ENCODE peak calls at places on chromosomes 4 and X, in nine cellular contexts. A, L, Y, I, R, U, W, D and Z are unnamed samples.

GRCh38 chr4:135240796-135241195 is 1039.2 kb upstream of the PABPC4L start:
- DNase-seq in A (no peak), L (no peak), Y (no peak), I (no peak), R (no peak), U (no peak), W (no peak), D (no peak), Z (no peak)

GRCh38 chr4:42302348-42302747 is 94.9 kb upstream of the SHISA3 start:
- DNase-seq in A (peak; percentile 30), L (no peak), Y (no peak), I (peak; percentile 26), R (no peak), U (peak; percentile 48), W (no peak), D (peak; percentile 64), Z (peak; percentile 47)

GRCh38 chr4:85929926-85930325 is 429.9 kb downstream of the MAPK10 start:
- DNase-seq in A (peak; percentile 56), L (no peak), Y (no peak), I (peak; percentile 94), R (peak; percentile 49), U (no peak), W (no peak), D (no peak), Z (no peak)

GRCh38 chr4:141587897-141588296 is 48.5 kb upstream of the IL15 start:
- DNase-seq in A (no peak), L (no peak), Y (no peak), I (no peak), R (no peak), U (no peak), W (no peak), D (peak; percentile 67), Z (no peak)

GRCh38 chr4:10608501-10609219 is 75.9 kb downstream of the CLNK start:
- DNase-seq in A (no peak), L (no peak), Y (no peak), I (no peak), R (no peak), U (no peak), W (no peak), D (no peak), Z (no peak)

GRCh38 chr4:119087121-119087520 is 48.5 kb upstream of the MYOZ2 start:
- DNase-seq in A (no peak), L (no peak), Y (no peak), I (no peak), R (no peak), U (no peak), W (no peak), D (peak; percentile 2), Z (no peak)

GRCh38 chr4:78797777-78798284 is 21.7 kb downstream of the BMP2K start:
- DNase-seq in A (no peak), L (no peak), Y (no peak), I (no peak), R (no peak), U (no peak), W (no peak), D (no peak), Z (no peak)

GRCh38 chr4:40227284-40227683 is 30.5 kb downstream of the RHOH start:
- DNase-seq in A (no peak), L (peak; percentile 26), Y (no peak), I (no peak), R (no peak), U (no peak), W (no peak), D (no peak), Z (no peak)

GRCh38 chrX:151151668-151152267 is 24.6 kb upstream of the GPR50 start:
- DNase-seq in A (no peak), L (no peak), Y (no peak), I (peak; percentile 2), R (peak; percentile 13), U (peak; percentile 11), W (no peak), D (peak; percentile 64), Z (no peak)

GRCh38 chr4:86967798-86968197 is 33.0 kb downstream of the AFF1 start:
- DNase-seq in A (no peak), L (no peak), Y (no peak), I (no peak), R (no peak), U (no peak), W (no peak), D (no peak), Z (no peak)

GRCh38 chrX:47169726-47170515 is 23.7 kb upstream of the UBA1 start:
- DNase-seq in A (no peak), L (no peak), Y (no peak), I (no peak), R (no peak), U (no peak), W (no peak), D (no peak), Z (no peak)

GRCh38 chrX:71464968-71465367 is 67.9 kb upstream of the OGT start:
- DNase-seq in A (no peak), L (no peak), Y (no peak), I (no peak), R (no peak), U (no peak), W (no peak), D (no peak), Z (no peak)

GRCh38 chr4:101818362-101818761 is 27.8 kb downstream of the BANK1 start:
- DNase-seq in A (no peak), L (no peak), Y (no peak), I (no peak), R (no peak), U (no peak), W (no peak), D (no peak), Z (no peak)

GRCh38 chr4:41359069-41359769 is 102.5 kb downstream of the UCHL1 start:
- DNase-seq in A (peak; percentile 59), L (no peak), Y (no peak), I (peak; percentile 25), R (no peak), U (no peak), W (no peak), D (no peak), Z (no peak)

GRCh38 chrX:3393581-3394111 is 47.2 kb upstream of the MXRA5 start:
- DNase-seq in A (no peak), L (no peak), Y (no peak), I (no peak), R (no peak), U (no peak), W (no peak), D (no peak), Z (no peak)

DNA sequence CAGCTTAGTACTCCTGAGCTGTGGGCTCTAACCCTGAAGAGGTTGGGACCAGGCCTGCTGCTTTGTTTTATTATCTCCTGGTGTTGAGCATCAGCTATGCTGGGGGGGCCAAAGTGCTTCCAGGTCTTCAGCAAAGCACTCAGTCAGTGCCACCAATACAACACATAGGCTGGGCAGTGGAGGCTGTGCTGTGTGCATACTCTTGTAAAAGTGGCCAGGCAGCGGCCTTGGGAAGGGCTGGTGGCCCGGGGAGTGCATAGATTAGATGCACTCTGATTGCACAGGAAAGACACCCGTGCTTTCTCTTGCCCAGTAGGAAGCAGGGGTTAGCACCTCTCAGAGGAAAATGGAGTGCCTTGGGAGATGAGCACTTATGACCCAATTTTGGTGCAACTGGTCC is 534.0 kb downstream of the ARAP2 start:
- DNase-seq in A (peak; percentile 20), L (no peak), Y (no peak), I (no peak), R (no peak), U (no peak), W (no peak), D (no peak), Z (no peak)
- H3K9me3 ChIP-seq in A (peaks cover 7% of the 10 kb centered on the region), L (no peaks in the 10 kb centered on the region), Y (peaks cover 4% of the 10 kb centered on the region), I (no peaks in the 10 kb centered on the region), R (peaks cover 6% of the 10 kb centered on the region), U (peaks cover 37% of the 10 kb centered on the region), W (peaks cover 7% of the 10 kb centered on the region), D (no peaks in the 10 kb centered on the region), Z (no peaks in the 10 kb centered on the region)

GRCh38 chrX:154380787-154381186 is 1.7 kb downstream of the EMD start:
- DNase-seq in A (no peak), L (no peak), Y (no peak), I (no peak), R (no peak), U (no peak), W (no peak), D (no peak), Z (no peak)
- H3K27ac ChIP-seq in A (no peak overlapping the region), L (no peak overlapping the region), Y (no peak overlapping the region), I (no peak overlapping the region), R (peak overlapping the region; percentile 95), U (peak overlapping the region; percentile 99), W (peak overlapping the region; percentile 97), D (no peak overlapping the region), Z (no peak overlapping the region)

GRCh38 chrX:50082741-50083140 is 118.1 kb downstream of the AKAP4 start:
- DNase-seq in A (no peak), L (no peak), Y (no peak), I (no peak), R (no peak), U (no peak), W (no peak), D (no peak), Z (no peak)

GRCh38 chrX:50075630-50076349 is 125.0 kb downstream of the AKAP4 start:
- DNase-seq in A (no peak), L (no peak), Y (no peak), I (no peak), R (no peak), U (no peak), W (no peak), D (no peak), Z (no peak)

DNA sequence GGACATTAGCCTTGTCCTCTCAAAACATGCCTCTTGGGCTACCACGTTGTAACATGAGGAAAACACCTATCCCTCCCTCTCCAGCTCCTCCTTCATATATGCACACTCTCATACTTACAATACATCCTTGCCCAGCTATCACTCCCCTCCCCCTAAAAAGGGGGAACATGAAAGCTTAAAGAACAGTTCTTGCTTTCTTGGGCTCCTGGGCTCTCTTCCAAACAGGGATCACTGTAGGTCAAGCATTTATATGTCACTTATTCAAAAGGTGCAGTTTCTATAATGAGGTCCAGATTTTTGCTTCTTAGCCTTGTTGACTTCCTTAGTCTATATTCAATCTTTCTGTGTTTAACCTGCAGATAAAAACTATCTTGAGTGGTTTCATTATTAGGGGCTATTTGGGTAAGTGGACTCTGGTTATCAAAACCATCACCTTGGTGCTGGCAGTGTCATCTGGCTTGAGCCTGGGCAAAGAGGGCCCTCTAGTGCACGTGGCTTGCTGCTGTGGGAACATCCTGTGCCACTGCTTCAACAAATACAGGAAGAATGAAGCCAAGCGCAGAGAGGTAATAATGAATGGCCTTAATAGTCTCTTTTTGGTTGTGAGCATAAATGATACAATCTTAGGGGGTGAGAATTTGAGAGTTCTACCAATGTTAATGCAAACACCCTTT is 119.4 kb downstream of the AKAP4 start:
- DNase-seq in A (peak; percentile 68), L (no peak), Y (no peak), I (peak; percentile 62), R (peak; percentile 27), U (no peak), W (no peak), D (peak; percentile 46), Z (peak; percentile 5)
- H3K27me3 ChIP-seq in A (no peaks in the 10 kb centered on the region), L (no peaks in the 10 kb centered on the region), Y (no peaks in the 10 kb centered on the region), I (no peaks in the 10 kb centered on the region), R (no peaks in the 10 kb centered on the region), U (peaks cover 6% of the 10 kb centered on the region), W (no peaks in the 10 kb centered on the region), D (no peaks in the 10 kb centered on the region), Z (no peaks in the 10 kb centered on the region)

DNA sequence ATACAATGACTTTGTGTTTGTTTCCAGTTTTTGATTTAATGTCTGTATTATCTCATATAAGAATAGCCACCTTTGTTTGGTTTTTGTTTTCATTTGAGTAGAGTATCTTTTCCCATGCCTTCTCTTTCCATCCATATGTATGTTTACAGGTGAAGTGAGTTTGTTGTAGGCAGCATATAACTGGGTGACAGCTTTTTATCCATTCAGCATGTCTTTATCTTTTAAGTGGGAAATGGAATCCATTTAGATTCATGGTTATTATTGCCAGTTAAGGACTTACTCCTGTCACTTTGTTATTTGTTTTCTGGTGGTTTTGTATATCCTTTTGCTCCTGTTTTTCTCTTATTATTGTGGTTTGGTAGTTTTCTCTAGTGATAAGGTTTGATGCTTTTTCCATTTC is 34.3 kb downstream of the SCLT1 start:
- DNase-seq in A (no peak), L (no peak), Y (no peak), I (no peak), R (no peak), U (no peak), W (no peak), D (no peak), Z (no peak)
- H3K9me3 ChIP-seq in A (peaks cover 85% of the 10 kb centered on the region), L (peaks cover 4% of the 10 kb centered on the region), Y (peaks cover 57% of the 10 kb centered on the region), I (no peaks in the 10 kb centered on the region), R (peaks cover 78% of the 10 kb centered on the region), U (peaks cover 92% of the 10 kb centered on the region), W (peaks cover 61% of the 10 kb centered on the region), D (peaks cover 9% of the 10 kb centered on the region), Z (no peaks in the 10 kb centered on the region)